ENCODE peak calls at places on chromosomes 12 and 14, in four cellular contexts. F is hepatocyte, J is PC-9, M is ovary. V is an unnamed sample.
A peak's percentile ranks its signal among the peaks of the same experiment; 100 is the strongest.

GRCh38 chr12:79661629-79662028 is 29.1 kb downstream of the PAWR start:
- DNase-seq in F (no peak), J (no peak), M (no peak), V (no peak)

GRCh38 chr12:123485756-123486155 is 27.8 kb downstream of the SNRNP35 start:
- DNase-seq in F (no peak), J (no peak), M (no peak), V (no peak)

GRCh38 chr12:57715786-57716185 is 21.9 kb downstream of the OS9 start:
- DNase-seq in F (no peak), J (no peak), M (no peak), V (no peak)

GRCh38 chr12:5388581-5389535 is 43.0 kb upstream of the NTF3 start:
- DNase-seq in F (no peak), J (peak; percentile 81), M (no peak), V (no peak)

GRCh38 chr12:18074001-18074400 is 16.0 kb downstream of the RERGL start:
- DNase-seq in F (peak; percentile 8), J (no peak), M (no peak), V (no peak)

GRCh38 chr14:102748806-102749205 is 28.4 kb upstream of the TRAF3 start:
- DNase-seq in F (no peak), J (no peak), M (no peak), V (no peak)

GRCh38 chr14:78358631-78359030 is 188.5 kb downstream of the NRXN3 start:
- DNase-seq in F (no peak), J (no peak), M (no peak), V (no peak)

GRCh38 chr14:60878536-60878935 is 102.3 kb downstream of the TRMT5 start:
- DNase-seq in F (no peak), J (no peak), M (no peak), V (no peak)

GRCh38 chr14:80906946-80907345 is 34.6 kb downstream of the CEP128 start:
- DNase-seq in F (no peak), J (no peak), M (no peak), V (no peak)

GRCh38 chr12:16668198-16668597 is 62.2 kb upstream of the LMO3 start:
- DNase-seq in F (no peak), J (no peak), M (no peak), V (no peak)

GRCh38 chr12:55931780-55932545 is 1.0 kb downstream of the DGKA start:
- DNase-seq in F (peak; percentile 80), J (no peak), M (peak; percentile 74), V (peak; percentile 68)

GRCh38 chr14:34472706-34473279 is 10.8 kb upstream of the SPTSSA start:
- DNase-seq in F (no peak), J (no peak), M (no peak), V (no peak)

GRCh38 chr14:95452890-95453712 is 63.3 kb downstream of the SYNE3 start:
- DNase-seq in F (no peak), J (no peak), M (no peak), V (no peak)

GRCh38 chr12:120886194-120887018 is 17.8 kb downstream of the SPPL3 start:
- DNase-seq in F (no peak), J (no peak), M (no peak), V (no peak)

GRCh38 chr14:106605548-106606448 is 1079.4 kb downstream of the TMEM121 start:
- DNase-seq in F (no peak), J (no peak), M (no peak), V (peak; percentile 18)

GRCh38 chr14:39431416-39432178 is 636 bp downstream of the FBXO33 start:
- DNase-seq in F (peak; percentile 70), J (peak; percentile 38), M (peak; percentile 45), V (peak; percentile 31)

GRCh38 chr12:117044790-117045174 is 54.4 kb downstream of the TESC start:
- DNase-seq in F (no peak), J (no peak), M (no peak), V (no peak)

GRCh38 chr12:104356231-104357115 is 52.9 kb downstream of the EID3 start:
- DNase-seq in F (no peak), J (peak; percentile 54), M (no peak), V (no peak)

GRCh38 chr12:47839214-47839613 is 19.5 kb upstream of the HDAC7 start:
- DNase-seq in F (no peak), J (no peak), M (no peak), V (no peak)

GRCh38 chr12:110741795-110742717 is 635 bp downstream of the PPP1CC start:
- DNase-seq in F (peak; percentile 64), J (no peak), M (no peak), V (no peak)

GRCh38 chr12:116150452-116150851 is 127.0 kb downstream of the MED13L start:
- DNase-seq in F (no peak), J (no peak), M (no peak), V (no peak)

GRCh38 chr14:89221109-89221508 is 195.9 kb downstream of the FOXN3 start:
- DNase-seq in F (no peak), J (no peak), M (no peak), V (no peak)

GRCh38 chr14:65431245-65431644 is 18.7 kb downstream of the FUT8 start:
- DNase-seq in F (no peak), J (peak; percentile 28), M (no peak), V (no peak)

GRCh38 chr12:20018406-20018805 is 349.9 kb upstream of the PDE3A start:
- DNase-seq in F (peak; percentile 20), J (no peak), M (no peak), V (no peak)

GRCh38 chr14:102819790-102820330 is 42.6 kb downstream of the TRAF3 start:
- DNase-seq in F (no peak), J (no peak), M (no peak), V (no peak)

GRCh38 chr14:78598046-78598652 is 428.0 kb downstream of the NRXN3 start:
- DNase-seq in F (peak; percentile 83), J (no peak), M (peak; percentile 16), V (peak; percentile 17)

GRCh38 chr12:32444895-32445294 is 45.5 kb downstream of the FGD4 start:
- DNase-seq in F (peak; percentile 83), J (peak; percentile 91), M (no peak), V (no peak)

GRCh38 chr14:61520546-61520945 is 174.8 kb upstream of the HIF1A start:
- DNase-seq in F (no peak), J (no peak), M (no peak), V (no peak)

GRCh38 chr12:49388682-49389081 is 21.4 kb downstream of the SPATS2 start:
- DNase-seq in F (no peak), J (no peak), M (no peak), V (no peak)

GRCh38 chr12:122825773-122826724 is 9.2 kb upstream of the HIP1R start:
- DNase-seq in F (peak; percentile 54), J (no peak), M (no peak), V (no peak)

GRCh38 chr12:121769831-121770301 is 23.6 kb downstream of the RHOF start:
- DNase-seq in F (peak; percentile 72), J (no peak), M (no peak), V (peak; percentile 63)

GRCh38 chr14:71658261-71658860 is 273.9 kb upstream of the RGS6 start:
- DNase-seq in F (no peak), J (no peak), M (no peak), V (no peak)

DNA sequence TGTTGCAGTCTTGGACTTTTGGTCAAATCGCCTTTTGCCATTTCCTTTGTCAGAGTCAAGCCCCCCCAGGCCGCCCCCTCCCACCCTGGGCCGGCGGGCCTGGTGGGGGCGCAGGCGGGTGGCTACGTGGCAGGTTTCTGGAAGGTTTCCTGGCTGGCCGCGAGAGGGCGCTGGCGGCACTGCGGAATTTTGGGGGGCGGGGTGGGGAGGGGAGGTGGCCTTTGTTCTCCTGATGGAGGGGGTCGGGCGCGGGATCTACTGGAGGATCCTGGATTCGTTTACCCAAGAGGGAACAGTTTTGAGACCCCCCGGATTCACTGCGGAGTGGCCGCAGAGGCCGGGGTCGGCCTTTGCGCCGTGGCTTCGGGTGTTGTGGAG is 1.2 kb downstream of the MEG3 start:
- DNase-seq in F (no peak), J (no peak), M (peak; percentile 48), V (no peak)
- TF ChIP-seq CTCF in F (no peak), J (no peak), M (peak; percentile 49), V (peak; percentile 35)

DNA sequence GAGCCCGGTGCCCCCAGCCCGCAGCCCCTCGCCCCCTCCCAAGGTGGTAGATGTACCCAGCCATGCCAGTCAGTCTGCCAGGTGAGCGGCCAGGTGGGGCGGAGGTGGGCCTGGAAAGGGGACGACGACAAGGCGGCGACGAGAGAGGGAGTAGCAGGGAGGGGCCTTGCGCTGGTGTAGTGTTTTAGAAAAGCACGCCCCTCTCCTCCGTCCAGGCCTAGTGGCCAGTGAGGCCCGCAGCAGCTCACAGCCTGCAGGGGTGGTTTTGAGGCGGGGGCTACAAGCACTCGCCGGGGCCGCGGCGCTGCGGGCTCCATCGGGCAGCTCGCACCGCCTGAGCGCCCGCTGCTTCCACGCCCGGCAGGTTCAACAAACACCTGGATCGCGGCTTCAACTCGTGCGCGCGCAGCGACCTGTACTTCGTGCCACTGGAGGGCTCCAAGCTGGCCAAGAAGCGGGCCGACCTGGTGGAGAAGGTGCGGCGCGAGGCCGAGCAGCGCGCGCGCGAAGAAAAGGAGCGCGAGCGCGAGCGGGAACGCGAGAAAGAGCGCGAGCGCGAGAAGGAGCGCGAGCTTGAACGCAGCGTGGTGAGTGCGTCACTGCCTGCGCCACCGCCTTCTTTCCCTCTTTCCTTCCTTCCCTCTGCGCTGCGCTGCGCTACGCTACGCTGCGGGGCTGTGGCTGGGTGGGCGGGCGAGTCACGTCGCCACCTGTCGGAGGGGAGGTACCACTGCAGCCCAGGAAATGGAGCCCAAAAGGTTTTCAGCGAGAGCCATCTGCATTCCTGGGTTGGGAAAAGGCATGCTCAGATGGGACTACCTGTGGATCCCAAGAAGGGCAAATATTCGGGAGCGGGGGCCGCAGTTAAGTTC is 5.9 kb upstream of the RNU7-1 start:
- DNase-seq in F (peak; percentile 96), J (peak; percentile 92), M (peak; percentile 93), V (peak; percentile 93)
- H3K36me3 ChIP-seq in F (no peaks in the 10 kb centered on the region), J (peaks cover 18% of the 10 kb centered on the region), M (no peaks in the 10 kb centered on the region), V (peaks cover 38% of the 10 kb centered on the region)

GRCh38 chr14:49636866-49637265 is 1.8 kb upstream of the DNAAF2 start:
- DNase-seq in F (no peak), J (no peak), M (no peak), V (no peak)

GRCh38 chr14:49637534-49638078 is 2.6 kb upstream of the DNAAF2 start:
- DNase-seq in F (no peak), J (no peak), M (no peak), V (no peak)

GRCh38 chr14:49634547-49635334 is at the start of gene DNAAF2:
- DNase-seq in F (peak; percentile 83), J (peak; percentile 67), M (peak; percentile 78), V (peak; percentile 53)

DNA sequence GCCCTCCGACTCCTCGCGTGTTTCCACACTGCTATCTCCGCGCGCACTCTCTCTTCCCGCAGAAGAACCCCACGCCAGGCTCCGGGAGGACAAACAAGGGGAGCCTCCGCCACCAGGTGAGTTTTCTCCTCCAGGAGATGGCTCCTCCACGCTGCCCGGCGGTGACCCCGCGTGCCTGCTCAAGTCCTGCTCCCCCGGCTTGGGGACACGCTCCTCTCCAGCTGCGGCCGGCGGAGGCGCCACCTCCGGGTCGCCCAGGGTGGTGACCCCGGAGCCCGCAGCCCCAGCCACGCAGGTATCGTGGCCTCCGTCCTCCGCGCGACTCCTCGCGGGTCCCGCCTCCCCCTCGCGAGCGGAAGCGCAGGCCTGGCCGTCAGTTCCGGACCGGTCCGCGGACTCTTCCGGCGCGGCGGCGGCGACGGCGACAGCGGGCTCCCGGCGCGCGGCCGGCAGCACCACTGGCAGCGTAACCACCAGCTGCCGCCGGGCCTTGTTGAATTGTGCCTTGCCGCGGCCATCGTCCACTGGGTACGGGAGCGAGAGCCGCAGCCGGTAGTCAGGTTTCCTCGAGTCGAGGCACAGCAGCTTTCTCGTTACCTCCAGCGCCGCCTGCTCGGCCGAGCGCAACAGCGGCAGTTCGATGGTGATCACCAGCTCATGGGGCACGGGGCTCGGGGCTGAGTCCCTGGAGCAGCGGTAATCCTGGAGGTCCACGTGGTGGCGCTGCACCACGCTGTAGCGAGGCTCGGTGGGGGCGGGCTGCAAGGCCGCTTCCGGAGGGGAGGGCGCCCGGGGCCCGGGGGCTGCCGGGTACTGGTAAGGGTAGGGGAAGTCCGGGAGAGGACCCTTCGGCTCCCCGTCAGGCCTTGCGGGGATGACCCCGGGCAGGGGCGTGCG is 1.1 kb downstream of the DNAAF2 start:
- DNase-seq in F (peak; percentile 98), J (peak; percentile 82), M (peak; percentile 91), V (peak; percentile 93)
- TF ChIP-seq CTCF in F (peak; percentile 95), J (peak; percentile 74), M (peak; percentile 78), V (peak; percentile 86)

GRCh38 chr12:64446295-64446694 is 5.6 kb upstream of the TBK1 start:
- DNase-seq in F (no peak), J (no peak), M (no peak), V (no peak)
- H3K36me3 ChIP-seq in F (no peaks in the 10 kb centered on the region), J (peaks cover 56% of the 10 kb centered on the region), M (no peaks in the 10 kb centered on the region), V (peaks cover 64% of the 10 kb centered on the region)

V was measured in left ventricle myocardium inferior.